ENCODE peak calls at places on chromosomes 4 and X, in ten cellular contexts. W is left ventricle myocardium inferior, U is right atrium auricular region, F is hepatocyte, G is ovary, C is HAP-1, O is cardiac muscle cell, B is colonic mucosa, T is K562, N is tibial artery. H is an unnamed sample.
A peak's percentile ranks its signal among the peaks of the same experiment; 100 is the strongest.

GRCh38 chr4:7007944-7008343 is 35.2 kb upstream of the TADA2B start:
- DNase-seq in W (no peak), U (no peak), F (no peak), G (no peak), C (no peak), O (no peak), B (no peak), T (no peak), N (no peak), H (no peak)

GRCh38 chrX:63918611-63919010 is 133.6 kb upstream of the ARHGEF9 start:
- DNase-seq in W (no peak), U (no peak), F (no peak), G (no peak), C (no peak), O (peak; percentile 28), B (no peak), T (no peak), N (no peak), H (no peak)

GRCh38 chr4:57085278-57085677 is 24.9 kb downstream of the IGFBP7 start:
- DNase-seq in W (no peak), U (no peak), F (no peak), G (no peak), C (no peak), O (no peak), B (no peak), T (no peak), N (no peak), H (no peak)

GRCh38 chrX:22134681-22135080 is 102.6 kb downstream of the PHEX start:
- DNase-seq in W (no peak), U (no peak), F (peak; percentile 39), G (no peak), C (no peak), O (no peak), B (no peak), T (no peak), N (no peak), H (no peak)

GRCh38 chr4:6492861-6493667 is 20.6 kb upstream of the PPP2R2C start:
- DNase-seq in W (no peak), U (no peak), F (no peak), G (no peak), C (no peak), O (no peak), B (peak; percentile 9), T (no peak), N (no peak), H (no peak)

GRCh38 chrX:23756165-23756564 is 13.1 kb upstream of the ACOT9 start:
- DNase-seq in W (peak; percentile 27), U (peak; percentile 67), F (peak; percentile 82), G (no peak), C (peak; percentile 59), O (peak; percentile 80), B (peak; percentile 74), T (peak; percentile 66), N (peak; percentile 43), H (no peak)

GRCh38 chrX:63746278-63746677 is 38.7 kb downstream of the ARHGEF9 start:
- DNase-seq in W (no peak), U (no peak), F (no peak), G (no peak), C (no peak), O (no peak), B (no peak), T (no peak), N (no peak), H (no peak)

GRCh38 chr4:6582889-6583504 is 8.0 kb downstream of the MAN2B2 start:
- DNase-seq in W (no peak), U (no peak), F (no peak), G (no peak), C (peak; percentile 8), O (no peak), B (no peak), T (peak; percentile 89), N (no peak), H (no peak)

GRCh38 chr4:173827707-173828106 is 297.7 kb upstream of the HAND2 start:
- DNase-seq in W (no peak), U (no peak), F (no peak), G (no peak), C (no peak), O (no peak), B (no peak), T (no peak), N (no peak), H (no peak)

GRCh38 chr4:150363721-150364688 is 217.9 kb upstream of the MAB21L2 start:
- DNase-seq in W (no peak), U (no peak), F (no peak), G (no peak), C (peak; percentile 60), O (no peak), B (no peak), T (no peak), N (no peak), H (no peak)

GRCh38 chr4:78519962-78520361 is 31.6 kb upstream of the ANXA3 start:
- DNase-seq in W (no peak), U (no peak), F (no peak), G (no peak), C (no peak), O (no peak), B (no peak), T (no peak), N (no peak), H (no peak)

GRCh38 chr4:80462537-80463207 is 127.1 kb downstream of the CFAP299 start:
- DNase-seq in W (no peak), U (no peak), F (no peak), G (no peak), C (no peak), O (no peak), B (no peak), T (no peak), N (no peak), H (no peak)

GRCh38 chrX:64894454-64895038 is 81.7 kb downstream of the ZC4H2 start:
- DNase-seq in W (no peak), U (no peak), F (peak; percentile 44), G (no peak), C (peak; percentile 29), O (peak; percentile 56), B (peak; percentile 60), T (peak; percentile 13), N (no peak), H (no peak)

DNA sequence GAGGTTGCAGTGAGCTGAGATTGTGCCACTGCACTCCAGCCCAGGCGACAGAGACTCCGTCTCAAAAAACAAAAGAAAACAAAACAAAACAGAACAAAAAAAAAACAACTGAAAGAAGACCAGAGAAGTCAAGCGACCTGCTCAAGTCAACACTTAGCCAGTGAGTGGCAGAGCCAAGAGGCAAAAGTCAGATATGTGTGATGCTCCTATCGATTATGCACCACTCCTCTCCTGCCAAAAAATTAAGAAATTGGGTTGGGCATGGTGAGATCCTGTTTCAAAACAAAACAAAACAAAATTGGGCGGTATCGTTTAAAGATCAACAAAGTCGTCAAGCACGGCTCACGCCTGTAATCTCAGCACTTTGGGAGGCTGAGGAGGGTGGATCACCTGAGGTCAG is 137.7 kb downstream of the PDS5A start:
- DNase-seq in W (no peak), U (no peak), F (no peak), G (no peak), C (no peak), O (no peak), B (no peak), T (no peak), N (no peak), H (no peak)
- H3K36me3 ChIP-seq in W (peaks cover 90% of the 10 kb centered on the region), U (peaks cover 77% of the 10 kb centered on the region), F (peaks cover 4% of the 10 kb centered on the region), G (no peaks in the 10 kb centered on the region), C (peaks cover 70% of the 10 kb centered on the region), O (peaks cover 66% of the 10 kb centered on the region), B (peaks cover 7% of the 10 kb centered on the region), T (peaks cover 88% of the 10 kb centered on the region), N (peaks cover 92% of the 10 kb centered on the region), H (peaks cover 5% of the 10 kb centered on the region)

GRCh38 chrX:153956044-153956907 is 11.8 kb upstream of the RENBP start:
- DNase-seq in W (no peak), U (no peak), F (no peak), G (no peak), C (no peak), O (no peak), B (no peak), T (no peak), N (no peak), H (no peak)

GRCh38 chrX:153954618-153955450 is 10.4 kb upstream of the RENBP start:
- DNase-seq in W (no peak), U (no peak), F (no peak), G (no peak), C (no peak), O (no peak), B (no peak), T (no peak), N (no peak), H (no peak)

GRCh38 chrX:153958605-153959004 is 13.0 kb downstream of the HCFC1 start:
- DNase-seq in W (no peak), U (no peak), F (no peak), G (no peak), C (no peak), O (no peak), B (no peak), T (no peak), N (no peak), H (peak; percentile 62)

GRCh38 chrX:153955451-153955732 is 10.9 kb upstream of the RENBP start:
- DNase-seq in W (no peak), U (no peak), F (no peak), G (no peak), C (no peak), O (no peak), B (no peak), T (no peak), N (no peak), H (no peak)

GRCh38 chrX:153957224-153957623 is 12.8 kb upstream of the RENBP start:
- DNase-seq in W (no peak), U (no peak), F (no peak), G (no peak), C (no peak), O (no peak), B (no peak), T (no peak), N (no peak), H (no peak)
- H3K36me3 ChIP-seq in W (peaks cover 86% of the 10 kb centered on the region), U (peaks cover 91% of the 10 kb centered on the region), F (no peaks in the 10 kb centered on the region), G (no peaks in the 10 kb centered on the region), C (peaks cover 100% of the 10 kb centered on the region), O (no peaks in the 10 kb centered on the region), B (peaks cover 21% of the 10 kb centered on the region), T (peaks cover 100% of the 10 kb centered on the region), N (peaks cover 93% of the 10 kb centered on the region), H (peaks cover 4% of the 10 kb centered on the region)

DNA sequence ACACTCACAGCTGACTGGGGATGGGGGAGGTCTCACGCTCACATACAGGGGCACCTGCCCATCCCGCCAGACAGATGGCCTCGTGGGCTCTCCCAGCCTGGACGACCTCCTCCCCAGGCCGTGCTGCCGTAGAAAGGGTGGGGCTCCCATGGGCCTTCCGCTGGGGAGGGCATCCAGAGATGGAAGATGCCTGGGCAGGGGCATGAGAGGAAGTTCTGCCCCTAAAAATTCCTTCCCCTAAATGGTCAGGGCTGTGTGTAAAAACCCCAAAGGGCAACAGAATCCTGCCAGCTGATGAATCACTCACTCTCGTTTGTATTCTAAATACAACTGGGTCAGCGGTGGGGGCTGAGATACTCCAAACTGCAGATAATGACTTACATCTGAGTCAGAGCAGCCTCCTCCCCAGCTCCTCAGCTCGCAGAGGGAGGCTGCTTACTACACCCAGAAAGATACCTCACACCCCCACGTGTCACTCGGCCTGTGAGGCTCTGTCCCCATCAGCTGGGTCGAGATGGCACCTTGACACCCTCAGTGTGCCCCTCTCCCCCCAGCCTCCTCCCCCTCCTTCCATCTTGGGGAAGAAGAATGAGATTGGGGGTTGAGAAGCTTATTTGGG is 10.1 kb downstream of the WDR1 start:
- DNase-seq in W (no peak), U (peak; percentile 97), F (peak; percentile 81), G (peak; percentile 90), C (no peak), O (no peak), B (peak; percentile 58), T (peak; percentile 87), N (peak; percentile 96), H (peak; percentile 90)
- H3K36me3 ChIP-seq in W (peaks cover 44% of the 10 kb centered on the region), U (peaks cover 60% of the 10 kb centered on the region), F (no peaks in the 10 kb centered on the region), G (no peaks in the 10 kb centered on the region), C (peaks cover 61% of the 10 kb centered on the region), O (peaks cover 23% of the 10 kb centered on the region), B (peaks cover 6% of the 10 kb centered on the region), T (peaks cover 94% of the 10 kb centered on the region), N (peaks cover 58% of the 10 kb centered on the region), H (no peaks in the 10 kb centered on the region)

GRCh38 chr4:95217197-95217596 is 331.6 kb downstream of the UNC5C start:
- DNase-seq in W (no peak), U (no peak), F (no peak), G (no peak), C (no peak), O (no peak), B (no peak), T (no peak), N (no peak), H (no peak)
- H3K36me3 ChIP-seq in W (no peaks in the 10 kb centered on the region), U (no peaks in the 10 kb centered on the region), F (no peaks in the 10 kb centered on the region), G (no peaks in the 10 kb centered on the region), C (no peaks in the 10 kb centered on the region), O (peaks cover 4% of the 10 kb centered on the region), B (no peaks in the 10 kb centered on the region), T (no peaks in the 10 kb centered on the region), N (peaks cover 41% of the 10 kb centered on the region), H (peaks cover 3% of the 10 kb centered on the region)

H was measured in aorta.